ENCODE peak calls at places on chromosomes 12 and 14, in six cellular contexts. One of them, this sample, is unnamed.
A peak's percentile ranks its signal among the peaks of the same experiment; 100 is the strongest.

GRCh38 chr14:69675877-69676416 is 64.6 kb downstream of the SUSD6 start:
- DNase-seq in fibroblast of lung: no peak
- DNase-seq in adrenal gland: no peak
- DNase-seq in heart right ventricle: no peak
- DNase-seq in suprapubic skin: no peak
- DNase-seq in GM23248: no peak
- DNase-seq in this sample: no peak

GRCh38 chr12:68237068-68237467 is 11.5 kb upstream of the IL26 start:
- DNase-seq in adrenal gland: no peak
- DNase-seq in suprapubic skin: no peak
- DNase-seq in fibroblast of lung: peak; percentile 44
- DNase-seq in heart right ventricle: no peak
- DNase-seq in GM23248: peak; percentile 38
- DNase-seq in this sample: no peak

GRCh38 chr14:97395068-97395467 is 597.9 kb downstream of the VRK1 start:
- DNase-seq in GM23248: no peak
- DNase-seq in adrenal gland: no peak
- DNase-seq in suprapubic skin: no peak
- DNase-seq in fibroblast of lung: no peak
- DNase-seq in heart right ventricle: no peak
- DNase-seq in this sample: no peak

GRCh38 chr12:110316861-110317260 is 35.8 kb downstream of the ATP2A2 start:
- DNase-seq in GM23248: peak; percentile 92
- DNase-seq in suprapubic skin: no peak
- DNase-seq in adrenal gland: no peak
- DNase-seq in heart right ventricle: no peak
- DNase-seq in fibroblast of lung: peak; percentile 76
- DNase-seq in this sample: no peak

GRCh38 chr12:12008232-12008850 is 62.4 kb upstream of the BCL2L14 start:
- DNase-seq in heart right ventricle: no peak
- DNase-seq in GM23248: no peak
- DNase-seq in suprapubic skin: no peak
- DNase-seq in adrenal gland: peak; percentile 33
- DNase-seq in fibroblast of lung: no peak
- DNase-seq in this sample: no peak

GRCh38 chr14:52551696-52552062 is 626 bp downstream of the TXNDC16 start:
- DNase-seq in suprapubic skin: no peak
- DNase-seq in heart right ventricle: no peak
- DNase-seq in fibroblast of lung: peak; percentile 52
- DNase-seq in adrenal gland: no peak
- DNase-seq in GM23248: peak; percentile 53
- DNase-seq in this sample: no peak

GRCh38 chr12:91381309-91381804 is 198.7 kb upstream of the DCN start:
- DNase-seq in heart right ventricle: peak; percentile 69
- DNase-seq in adrenal gland: peak; percentile 91
- DNase-seq in suprapubic skin: no peak
- DNase-seq in GM23248: peak; percentile 85
- DNase-seq in fibroblast of lung: peak; percentile 91
- DNase-seq in this sample: no peak

GRCh38 chr14:106044949-106045596 is 518.7 kb downstream of the TMEM121 start:
- DNase-seq in heart right ventricle: peak; percentile 4
- DNase-seq in suprapubic skin: no peak
- DNase-seq in fibroblast of lung: no peak
- DNase-seq in adrenal gland: no peak
- DNase-seq in GM23248: peak; percentile 40
- DNase-seq in this sample: no peak

GRCh38 chr14:64707661-64708060 is 3.4 kb downstream of the PLEKHG3 start:
- DNase-seq in suprapubic skin: peak; percentile 40
- DNase-seq in heart right ventricle: no peak
- DNase-seq in GM23248: peak; percentile 91
- DNase-seq in fibroblast of lung: peak; percentile 60
- DNase-seq in adrenal gland: no peak
- DNase-seq in this sample: no peak

GRCh38 chr12:119546340-119546739 is 47.2 kb upstream of the TMEM233 start:
- DNase-seq in heart right ventricle: no peak
- DNase-seq in adrenal gland: no peak
- DNase-seq in GM23248: no peak
- DNase-seq in suprapubic skin: no peak
- DNase-seq in fibroblast of lung: no peak
- DNase-seq in this sample: no peak

DNA sequence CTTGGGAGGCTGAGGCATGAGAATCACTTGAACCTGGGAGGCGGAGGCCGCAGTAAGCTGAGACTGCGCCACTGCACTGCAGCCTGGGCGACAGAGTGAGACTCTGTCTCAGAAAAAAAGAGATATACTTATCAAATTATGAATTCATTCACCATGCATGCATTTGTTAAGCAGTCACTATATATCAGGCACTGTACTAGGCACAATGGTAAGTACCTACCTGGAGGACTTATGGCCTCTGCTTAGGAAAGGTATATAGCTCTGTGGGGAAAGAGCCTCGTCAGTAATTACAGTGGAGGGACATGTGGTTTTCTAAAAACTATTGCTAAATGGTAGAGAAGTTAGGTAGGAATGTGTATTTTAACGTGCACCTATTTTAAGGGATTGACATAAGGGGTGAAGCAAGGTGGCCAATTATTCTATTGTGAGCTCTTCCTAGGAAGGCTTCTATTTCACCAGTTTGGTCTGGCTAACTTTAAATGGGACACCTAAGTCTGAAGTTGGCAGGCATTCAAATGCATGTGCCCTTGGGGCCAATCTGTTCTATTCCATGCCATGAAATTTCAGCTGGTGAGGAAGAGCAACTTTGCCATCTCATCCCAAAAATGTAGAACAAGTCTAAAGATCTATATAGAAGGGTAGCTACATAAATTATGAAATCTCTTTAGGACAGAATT is 15.0 kb downstream of the TCP11L2 start:
- DNase-seq in GM23248: no peak
- DNase-seq in adrenal gland: peak; percentile 66
- DNase-seq in heart right ventricle: no peak
- DNase-seq in suprapubic skin: no peak
- DNase-seq in fibroblast of lung: no peak
- DNase-seq in this sample: no peak
- H3K36me3 ChIP-seq in GM23248: peaks cover 39% of the 10 kb centered on the region
- H3K36me3 ChIP-seq in adrenal gland: no peaks in the 10 kb centered on the region
- H3K36me3 ChIP-seq in heart right ventricle: peaks cover 43% of the 10 kb centered on the region
- H3K36me3 ChIP-seq in suprapubic skin: peaks cover 83% of the 10 kb centered on the region
- H3K36me3 ChIP-seq in fibroblast of lung: no peaks in the 10 kb centered on the region
- H3K36me3 ChIP-seq in this sample: peaks cover 4% of the 10 kb centered on the region

DNA sequence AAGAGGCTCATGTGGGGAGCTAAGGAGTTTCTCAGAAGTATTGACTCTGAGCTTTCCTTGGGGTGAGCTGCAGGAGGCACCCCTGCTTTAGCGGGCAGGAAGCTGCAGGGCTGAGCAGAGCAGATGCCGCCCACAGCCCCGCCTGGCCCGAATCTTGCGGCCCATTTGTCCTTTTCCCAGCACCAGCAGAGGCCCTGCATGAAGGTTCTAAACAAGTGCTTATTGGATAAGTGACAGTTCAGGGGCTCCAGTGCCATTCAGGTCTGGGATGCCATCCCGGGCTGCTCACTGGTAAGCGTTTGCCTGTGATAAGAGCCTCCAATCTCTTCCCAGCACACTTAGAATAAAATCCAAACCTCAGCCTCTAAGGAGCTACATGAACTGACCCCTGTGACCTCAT is 11.4 kb downstream of the RILPL1 start:
- DNase-seq in suprapubic skin: no peak
- DNase-seq in adrenal gland: no peak
- DNase-seq in GM23248: no peak
- DNase-seq in fibroblast of lung: no peak
- DNase-seq in heart right ventricle: peak; percentile 32
- DNase-seq in this sample: no peak
- H3K36me3 ChIP-seq in suprapubic skin: peaks cover 38% of the 10 kb centered on the region
- H3K36me3 ChIP-seq in adrenal gland: no peaks in the 10 kb centered on the region
- H3K36me3 ChIP-seq in GM23248: peaks cover 15% of the 10 kb centered on the region
- H3K36me3 ChIP-seq in fibroblast of lung: peaks cover 17% of the 10 kb centered on the region
- H3K36me3 ChIP-seq in heart right ventricle: peaks cover 17% of the 10 kb centered on the region
- H3K36me3 ChIP-seq in this sample: peaks cover 5% of the 10 kb centered on the region

GRCh38 chr14:24184104-24184970 is 4.3 kb downstream of the IPO4 start:
- DNase-seq in adrenal gland: no peak
- DNase-seq in fibroblast of lung: no peak
- DNase-seq in GM23248: no peak
- DNase-seq in suprapubic skin: no peak
- DNase-seq in heart right ventricle: no peak
- DNase-seq in this sample: no peak

GRCh38 chr14:24185015-24185414 is 3.6 kb downstream of the IPO4 start:
- DNase-seq in adrenal gland: no peak
- DNase-seq in GM23248: no peak
- DNase-seq in heart right ventricle: no peak
- DNase-seq in suprapubic skin: no peak
- DNase-seq in fibroblast of lung: no peak
- DNase-seq in this sample: no peak

GRCh38 chr14:24186831-24187537 is 1.6 kb downstream of the IPO4 start:
- DNase-seq in suprapubic skin: no peak
- DNase-seq in heart right ventricle: no peak
- DNase-seq in adrenal gland: no peak
- DNase-seq in GM23248: no peak
- DNase-seq in fibroblast of lung: no peak
- DNase-seq in this sample: peak; percentile 24

GRCh38 chr14:24187538-24187915 is 1.1 kb downstream of the IPO4 start:
- DNase-seq in GM23248: no peak
- DNase-seq in suprapubic skin: no peak
- DNase-seq in heart right ventricle: no peak
- DNase-seq in adrenal gland: no peak
- DNase-seq in fibroblast of lung: no peak
- DNase-seq in this sample: no peak

GRCh38 chr14:24185741-24186140 is 2.9 kb downstream of the IPO4 start:
- DNase-seq in adrenal gland: no peak
- DNase-seq in suprapubic skin: no peak
- DNase-seq in fibroblast of lung: no peak
- DNase-seq in heart right ventricle: no peak
- DNase-seq in GM23248: no peak
- DNase-seq in this sample: no peak
- H3K36me3 ChIP-seq in adrenal gland: no peaks in the 10 kb centered on the region
- H3K36me3 ChIP-seq in suprapubic skin: peaks cover 63% of the 10 kb centered on the region
- H3K36me3 ChIP-seq in fibroblast of lung: peaks cover 32% of the 10 kb centered on the region
- H3K36me3 ChIP-seq in heart right ventricle: no peaks in the 10 kb centered on the region
- H3K36me3 ChIP-seq in GM23248: peaks cover 6% of the 10 kb centered on the region
- H3K36me3 ChIP-seq in this sample: peaks cover 47% of the 10 kb centered on the region

DNA sequence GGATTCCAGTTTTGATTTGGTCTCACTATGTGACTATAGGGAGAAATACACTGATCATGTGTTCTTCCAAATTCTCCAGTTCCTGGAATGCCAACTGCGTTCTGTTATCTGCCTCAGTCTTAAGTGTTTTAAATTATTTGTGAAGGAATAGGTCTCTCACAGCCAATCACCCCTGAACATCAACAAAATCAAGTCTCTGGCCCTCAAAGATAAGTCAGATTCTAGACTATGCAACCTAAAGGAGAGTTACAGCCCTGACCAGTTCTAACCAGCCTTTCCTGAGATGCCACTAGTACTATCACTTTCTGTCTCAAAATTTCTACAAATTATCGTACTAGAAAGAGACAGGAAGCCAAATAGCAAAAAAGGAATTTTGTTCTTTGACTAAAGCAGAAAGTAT is 22.3 kb downstream of the ZFC3H1 start:
- DNase-seq in fibroblast of lung: no peak
- DNase-seq in adrenal gland: no peak
- DNase-seq in heart right ventricle: no peak
- DNase-seq in GM23248: no peak
- DNase-seq in suprapubic skin: no peak
- DNase-seq in this sample: no peak
- H3K36me3 ChIP-seq in fibroblast of lung: peaks cover 11% of the 10 kb centered on the region
- H3K36me3 ChIP-seq in adrenal gland: no peaks in the 10 kb centered on the region
- H3K36me3 ChIP-seq in heart right ventricle: peaks cover 40% of the 10 kb centered on the region
- H3K36me3 ChIP-seq in GM23248: peaks cover 85% of the 10 kb centered on the region
- H3K36me3 ChIP-seq in suprapubic skin: peaks cover 64% of the 10 kb centered on the region
- H3K36me3 ChIP-seq in this sample: peaks cover 2% of the 10 kb centered on the region

GRCh38 chr14:58738876-58739275 is 101.1 kb downstream of the DACT1 start:
- DNase-seq in adrenal gland: no peak
- DNase-seq in heart right ventricle: no peak
- DNase-seq in suprapubic skin: no peak
- DNase-seq in fibroblast of lung: no peak
- DNase-seq in GM23248: peak; percentile 58
- DNase-seq in this sample: no peak

GRCh38 chr14:58739674-58740073 is 101.9 kb downstream of the DACT1 start:
- DNase-seq in suprapubic skin: no peak
- DNase-seq in heart right ventricle: no peak
- DNase-seq in fibroblast of lung: no peak
- DNase-seq in GM23248: no peak
- DNase-seq in adrenal gland: no peak
- DNase-seq in this sample: no peak

GRCh38 chr14:58736606-58737005 is 98.8 kb downstream of the DACT1 start:
- DNase-seq in fibroblast of lung: peak; percentile 33
- DNase-seq in adrenal gland: no peak
- DNase-seq in GM23248: peak; percentile 71
- DNase-seq in heart right ventricle: no peak
- DNase-seq in suprapubic skin: no peak
- DNase-seq in this sample: no peak

GRCh38 chr14:58738189-58738836 is 100.6 kb downstream of the DACT1 start:
- DNase-seq in fibroblast of lung: peak; percentile 89
- DNase-seq in adrenal gland: no peak
- DNase-seq in heart right ventricle: no peak
- DNase-seq in suprapubic skin: no peak
- DNase-seq in GM23248: peak; percentile 91
- DNase-seq in this sample: no peak

DNA sequence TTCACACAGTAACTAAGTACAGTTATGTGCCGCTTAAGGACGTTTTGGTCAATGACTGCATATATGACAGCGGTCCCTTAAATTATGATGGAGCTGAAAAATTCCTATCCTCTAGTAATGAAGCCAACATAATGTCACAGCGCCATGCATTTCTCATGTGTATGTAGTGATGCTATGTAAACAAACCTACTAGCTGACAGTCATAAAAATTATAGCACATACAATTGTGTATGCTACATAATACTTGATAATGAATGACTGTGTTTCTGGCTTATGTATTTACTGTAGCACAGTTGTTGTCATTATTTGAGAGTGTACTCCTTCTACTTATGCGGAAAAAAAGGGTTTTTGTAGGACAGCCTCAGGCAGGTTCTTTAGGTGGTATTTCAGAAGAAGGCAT is 99.7 kb downstream of the DACT1 start:
- DNase-seq in GM23248: peak; percentile 7
- DNase-seq in adrenal gland: no peak
- DNase-seq in suprapubic skin: no peak
- DNase-seq in heart right ventricle: no peak
- DNase-seq in fibroblast of lung: no peak
- DNase-seq in this sample: no peak
- H3K36me3 ChIP-seq in GM23248: no peaks in the 10 kb centered on the region
- H3K36me3 ChIP-seq in adrenal gland: no peaks in the 10 kb centered on the region
- H3K36me3 ChIP-seq in suprapubic skin: no peaks in the 10 kb centered on the region
- H3K36me3 ChIP-seq in heart right ventricle: no peaks in the 10 kb centered on the region
- H3K36me3 ChIP-seq in fibroblast of lung: no peaks in the 10 kb centered on the region
- H3K36me3 ChIP-seq in this sample: no peaks in the 10 kb centered on the region

DNA sequence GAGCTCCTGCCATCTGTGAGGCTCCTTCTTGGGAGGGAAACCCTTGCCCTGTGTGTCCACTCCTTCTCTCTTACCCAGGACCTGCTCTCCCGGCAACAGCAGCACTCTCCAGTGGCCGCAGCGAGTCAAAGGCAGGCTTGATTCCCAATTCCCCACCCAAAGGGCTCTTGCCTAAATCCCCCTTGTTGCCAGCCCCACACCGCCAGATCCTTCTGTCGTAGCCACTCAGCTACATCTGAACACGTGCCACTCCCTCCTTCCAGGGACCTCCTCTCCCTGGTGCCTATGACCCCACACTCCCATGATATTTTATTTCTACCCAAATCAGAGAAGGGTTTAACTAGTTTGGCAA is 14.2 kb upstream of the SELPLG start:
- DNase-seq in fibroblast of lung: no peak
- DNase-seq in heart right ventricle: no peak
- DNase-seq in adrenal gland: no peak
- DNase-seq in suprapubic skin: peak; percentile 44
- DNase-seq in GM23248: no peak
- DNase-seq in this sample: no peak
- H3K36me3 ChIP-seq in fibroblast of lung: peaks cover 30% of the 10 kb centered on the region
- H3K36me3 ChIP-seq in heart right ventricle: peaks cover 10% of the 10 kb centered on the region
- H3K36me3 ChIP-seq in adrenal gland: no peaks in the 10 kb centered on the region
- H3K36me3 ChIP-seq in suprapubic skin: peaks cover 76% of the 10 kb centered on the region
- H3K36me3 ChIP-seq in GM23248: peaks cover 78% of the 10 kb centered on the region
- H3K36me3 ChIP-seq in this sample: no peaks in the 10 kb centered on the region